ENCODE peak calls at places on chromosomes 4 and X, in four cellular contexts. One of them, this sample, is unnamed.

GRCh38 chr4:123361195-123361861 is 35.3 kb upstream of the SPRY1 start:
- DNase-seq in HCT116: no peak
- DNase-seq in GM12878: no peak
- DNase-seq in K562: no peak
- DNase-seq in this sample: no peak

GRCh38 chr4:169810325-169811323 is 52.9 kb upstream of the HPF1 start:
- DNase-seq in HCT116: peak
- DNase-seq in GM12878: peak
- DNase-seq in K562: peak
- DNase-seq in this sample: peak

GRCh38 chrX:103685396-103685795 is 1.1 kb downstream of the MORF4L2 start:
- DNase-seq in HCT116: no peak
- DNase-seq in GM12878: no peak
- DNase-seq in K562: peak
- DNase-seq in this sample: no peak

GRCh38 chr4:5773271-5773555 is 62.2 kb downstream of the EVC start:
- DNase-seq in HCT116: no peak
- DNase-seq in GM12878: no peak
- DNase-seq in K562: no peak
- DNase-seq in this sample: no peak

GRCh38 chrX:104863466-104863865 is 297.5 kb downstream of the IL1RAPL2 start:
- DNase-seq in HCT116: no peak
- DNase-seq in GM12878: no peak
- DNase-seq in K562: no peak
- DNase-seq in this sample: no peak

GRCh38 chr4:183356931-183357675 is 34.9 kb upstream of the CLDN24 start:
- DNase-seq in HCT116: no peak
- DNase-seq in GM12878: no peak
- DNase-seq in K562: no peak
- DNase-seq in this sample: no peak

GRCh38 chr4:82891728-82892466 is 944 bp upstream of the SEC31A start:
- DNase-seq in HCT116: no peak
- DNase-seq in GM12878: no peak
- DNase-seq in K562: no peak
- DNase-seq in this sample: peak

GRCh38 chrX:38896724-38897298 is 95.6 kb downstream of the MID1IP1 start:
- DNase-seq in HCT116: no peak
- DNase-seq in GM12878: no peak
- DNase-seq in K562: no peak
- DNase-seq in this sample: no peak

GRCh38 chrX:41092776-41093175 is 7.5 kb downstream of the USP9X start:
- DNase-seq in HCT116: no peak
- DNase-seq in GM12878: no peak
- DNase-seq in K562: no peak
- DNase-seq in this sample: no peak

GRCh38 chr4:106746451-106746850 is 289.7 kb downstream of the DKK2 start:
- DNase-seq in HCT116: no peak
- DNase-seq in GM12878: no peak
- DNase-seq in K562: no peak
- DNase-seq in this sample: no peak

GRCh38 chr4:39975488-39976089 is 2.1 kb downstream of the PDS5A start:
- DNase-seq in HCT116: no peak
- DNase-seq in GM12878: no peak
- DNase-seq in K562: no peak
- DNase-seq in this sample: no peak

GRCh38 chr4:3711183-3712111 is 54.7 kb upstream of the ADRA2C start:
- DNase-seq in HCT116: no peak
- DNase-seq in GM12878: no peak
- DNase-seq in K562: no peak
- DNase-seq in this sample: no peak

GRCh38 chr4:62544428-62544827 is 1344.3 kb downstream of the ADGRL3 start:
- DNase-seq in HCT116: no peak
- DNase-seq in GM12878: no peak
- DNase-seq in K562: no peak
- DNase-seq in this sample: no peak

GRCh38 chr4:101022151-101023024 is 324.9 kb downstream of the PPP3CA start:
- DNase-seq in HCT116: no peak
- DNase-seq in GM12878: no peak
- DNase-seq in K562: no peak
- DNase-seq in this sample: no peak

GRCh38 chr4:16582526-16582925 is 315.9 kb downstream of the LDB2 start:
- DNase-seq in HCT116: no peak
- DNase-seq in GM12878: no peak
- DNase-seq in K562: peak
- DNase-seq in this sample: no peak

GRCh38 chrX:44874481-44875184 is 1.6 kb downstream of the KDM6A start:
- DNase-seq in HCT116: no peak
- DNase-seq in GM12878: no peak
- DNase-seq in K562: peak
- DNase-seq in this sample: peak

GRCh38 chr4:34732579-34732978 is 1511.7 kb downstream of the ARAP2 start:
- DNase-seq in HCT116: no peak
- DNase-seq in GM12878: no peak
- DNase-seq in K562: no peak
- DNase-seq in this sample: no peak

GRCh38 chr4:89298160-89298559 is 9.4 kb downstream of the GPRIN3 start:
- DNase-seq in HCT116: no peak
- DNase-seq in GM12878: no peak
- DNase-seq in K562: no peak
- DNase-seq in this sample: no peak

GRCh38 chrX:18415386-18415785 is 10.0 kb upstream of the CDKL5 start:
- DNase-seq in HCT116: no peak
- DNase-seq in GM12878: no peak
- DNase-seq in K562: no peak
- DNase-seq in this sample: no peak

GRCh38 chr4:16196482-16197393 is 29.5 kb downstream of the TAPT1 start:
- DNase-seq in HCT116: peak
- DNase-seq in GM12878: peak
- DNase-seq in K562: no peak
- DNase-seq in this sample: peak

GRCh38 chrX:98141466-98141865 is 1257.8 kb downstream of the RPA4 start:
- DNase-seq in HCT116: no peak
- DNase-seq in GM12878: no peak
- DNase-seq in K562: no peak
- DNase-seq in this sample: no peak

GRCh38 chr4:1406416-1406945 is at the start of gene NKX1-1:
- DNase-seq in HCT116: no peak
- DNase-seq in GM12878: no peak
- DNase-seq in K562: no peak
- DNase-seq in this sample: no peak

GRCh38 chrX:10892605-10893225 is 218.4 kb upstream of the HCCS start:
- DNase-seq in HCT116: no peak
- DNase-seq in GM12878: no peak
- DNase-seq in K562: no peak
- DNase-seq in this sample: no peak

GRCh38 chr4:25031077-25031606 is 396 bp upstream of the LGI2 start:
- DNase-seq in HCT116: no peak
- DNase-seq in GM12878: no peak
- DNase-seq in K562: no peak
- DNase-seq in this sample: no peak

GRCh38 chrX:154734101-154734781 is 16.6 kb downstream of the GAB3 start:
- DNase-seq in HCT116: no peak
- DNase-seq in GM12878: no peak
- DNase-seq in K562: no peak
- DNase-seq in this sample: no peak

GRCh38 chr4:70721747-70722146 is at the start of gene RUFY3:
- DNase-seq in HCT116: no peak
- DNase-seq in GM12878: no peak
- DNase-seq in K562: no peak
- DNase-seq in this sample: no peak

GRCh38 chr4:39855909-39856512 is 121.7 kb downstream of the PDS5A start:
- DNase-seq in HCT116: no peak
- DNase-seq in GM12878: no peak
- DNase-seq in K562: peak
- DNase-seq in this sample: no peak

GRCh38 chrX:96433409-96434122 is 251.1 kb upstream of the DIAPH2 start:
- DNase-seq in HCT116: no peak
- DNase-seq in GM12878: no peak
- DNase-seq in K562: no peak
- DNase-seq in this sample: no peak

GRCh38 chrX:108437789-108438623 is at the start of gene COL4A6:
- DNase-seq in HCT116: no peak
- DNase-seq in GM12878: no peak
- DNase-seq in K562: peak
- DNase-seq in this sample: peak

GRCh38 chrX:131626681-131627296 is 82.9 kb downstream of the OR13H1 start:
- DNase-seq in HCT116: peak
- DNase-seq in GM12878: no peak
- DNase-seq in K562: peak
- DNase-seq in this sample: peak

GRCh38 chr4:138404801-138405200 is 162.7 kb upstream of the SLC7A11 start:
- DNase-seq in HCT116: no peak
- DNase-seq in GM12878: no peak
- DNase-seq in K562: no peak
- DNase-seq in this sample: no peak

GRCh38 chr4:125187621-125188176 is 127.1 kb upstream of the FAT4 start:
- DNase-seq in HCT116: no peak
- DNase-seq in GM12878: no peak
- DNase-seq in K562: no peak
- DNase-seq in this sample: no peak

GRCh38 chrX:103877571-103877970 is 45.5 kb upstream of the RAB9B start:
- DNase-seq in HCT116: no peak
- DNase-seq in GM12878: no peak
- DNase-seq in K562: no peak
- DNase-seq in this sample: no peak

GRCh38 chr4:76811604-76812412 is 86.1 kb downstream of the SOWAHB start:
- DNase-seq in HCT116: no peak
- DNase-seq in GM12878: no peak
- DNase-seq in K562: no peak
- DNase-seq in this sample: no peak

GRCh38 chr4:59848457-59848856 is 1351.7 kb upstream of the ADGRL3 start:
- DNase-seq in HCT116: no peak
- DNase-seq in GM12878: no peak
- DNase-seq in K562: no peak
- DNase-seq in this sample: no peak

GRCh38 chr4:175789632-175790031 is 22.4 kb downstream of the GPM6A start:
- DNase-seq in HCT116: no peak
- DNase-seq in GM12878: no peak
- DNase-seq in K562: no peak
- DNase-seq in this sample: no peak

GRCh38 chr4:41256740-41257256 is at the start of gene UCHL1:
- DNase-seq in HCT116: no peak
- DNase-seq in GM12878: no peak
- DNase-seq in K562: no peak
- DNase-seq in this sample: no peak

GRCh38 chr4:41258783-41259182 is 2.1 kb downstream of the UCHL1 start:
- DNase-seq in HCT116: peak
- DNase-seq in GM12878: no peak
- DNase-seq in K562: no peak
- DNase-seq in this sample: peak

GRCh38 chr4:41256131-41256739 is 493 bp upstream of the UCHL1 start:
- DNase-seq in HCT116: no peak
- DNase-seq in GM12878: no peak
- DNase-seq in K562: no peak
- DNase-seq in this sample: no peak

GRCh38 chr4:41257901-41258300 is 1.2 kb downstream of the UCHL1 start:
- DNase-seq in HCT116: no peak
- DNase-seq in GM12878: no peak
- DNase-seq in K562: no peak
- DNase-seq in this sample: no peak

DNA sequence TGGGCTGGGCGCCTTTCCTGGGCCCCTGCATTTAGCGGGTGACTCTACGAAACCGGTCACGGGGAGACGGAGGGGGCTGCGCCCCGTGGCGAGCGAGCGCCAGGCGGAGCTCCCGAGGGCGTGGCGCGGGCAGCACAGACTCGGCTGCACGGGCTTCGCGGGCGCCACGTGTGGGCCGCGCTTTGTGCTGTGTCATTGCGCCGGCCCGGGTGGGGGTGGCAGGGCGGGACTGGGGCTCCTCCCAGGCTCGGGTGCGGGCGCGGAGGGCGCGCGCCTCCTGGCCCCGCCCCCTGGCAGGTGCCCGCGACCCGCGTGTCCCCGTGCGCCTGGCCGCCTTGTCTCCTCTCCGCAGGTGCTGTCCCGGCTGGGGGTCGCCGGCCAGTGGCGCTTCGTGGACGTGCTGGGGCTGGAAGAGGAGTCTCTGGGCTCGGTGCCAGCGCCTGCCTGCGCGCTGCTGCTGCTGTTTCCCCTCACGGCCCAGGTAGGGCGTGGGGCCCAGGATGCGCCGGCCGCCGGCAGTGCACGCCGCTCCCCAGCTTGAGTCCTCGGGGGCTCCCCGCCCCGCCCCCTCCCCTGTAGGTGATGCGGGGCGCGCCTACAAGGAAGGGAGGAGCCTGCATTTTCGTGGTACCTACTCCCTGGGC is 651 bp downstream of the UCHL1 start:
- DNase-seq in HCT116: no peak
- DNase-seq in GM12878: no peak
- DNase-seq in K562: no peak
- DNase-seq in this sample: peak
- TF ChIP-seq JUND in HCT116: no peak
- TF ChIP-seq JUND in GM12878: no peak
- TF ChIP-seq JUND in K562: no peak
- TF ChIP-seq JUND in this sample: no peak

DNA sequence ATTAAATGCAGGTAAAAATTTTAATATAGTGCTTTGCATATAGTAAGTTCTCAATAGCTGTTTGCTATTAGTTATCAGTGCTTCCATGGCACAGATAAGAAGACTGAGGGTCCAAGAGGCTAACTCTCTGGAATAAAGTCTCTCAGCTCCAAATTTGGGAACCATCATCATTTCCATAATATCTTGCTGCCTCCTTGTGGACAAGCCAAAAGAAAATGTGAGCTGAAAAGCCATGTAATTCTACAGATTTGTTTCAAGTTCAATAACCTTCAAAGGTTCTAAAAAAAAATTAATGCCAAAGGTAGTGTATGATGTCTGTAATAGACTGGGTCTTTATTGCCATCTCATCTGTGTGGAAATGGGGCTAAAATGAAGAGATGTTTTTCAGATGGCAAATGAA is 136.9 kb upstream of the VCX start:
- DNase-seq in HCT116: no peak
- DNase-seq in GM12878: no peak
- DNase-seq in K562: no peak
- DNase-seq in this sample: peak
- TF ChIP-seq JUND in HCT116: no peak
- TF ChIP-seq JUND in GM12878: no peak
- TF ChIP-seq JUND in K562: no peak
- TF ChIP-seq JUND in this sample: no peak

DNA sequence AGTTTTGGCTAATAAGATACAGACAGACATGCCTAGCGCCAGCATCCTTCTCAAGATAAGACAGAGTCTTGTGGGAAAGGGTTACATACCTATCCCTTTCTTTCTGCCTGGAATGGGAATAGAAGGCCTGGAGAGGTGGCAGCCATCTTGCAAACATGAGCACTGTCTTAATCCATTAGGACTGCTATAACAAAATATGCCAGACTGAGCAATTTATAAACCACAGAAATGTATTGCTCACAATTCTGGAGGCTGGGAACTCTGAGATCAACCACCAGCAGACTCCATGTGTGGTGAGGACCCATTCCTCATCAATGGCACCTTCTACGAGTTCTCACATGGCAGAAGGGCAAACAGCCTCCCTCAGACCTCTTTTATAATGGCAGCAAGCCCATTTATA is 26.5 kb upstream of the NEIL3 start:
- DNase-seq in HCT116: no peak
- DNase-seq in GM12878: no peak
- DNase-seq in K562: no peak
- DNase-seq in this sample: no peak
- TF ChIP-seq JUND in HCT116: no peak
- TF ChIP-seq JUND in GM12878: no peak
- TF ChIP-seq JUND in K562: no peak
- TF ChIP-seq JUND in this sample: no peak

GRCh38 chrX:71619193-71619592 is 882 bp upstream of the CXCR3 start:
- DNase-seq in HCT116: no peak
- DNase-seq in GM12878: no peak
- DNase-seq in K562: no peak
- DNase-seq in this sample: no peak
- TF ChIP-seq JUND in HCT116: no peak
- TF ChIP-seq JUND in GM12878: no peak
- TF ChIP-seq JUND in K562: no peak
- TF ChIP-seq JUND in this sample: no peak